ENCODE peak calls at places on chromosomes 1 and 21, in four cellular contexts. O, B, S and R are unnamed samples.
A peak's percentile ranks its signal among the peaks of the same experiment; 100 is the strongest.

GRCh38 chr1:169624122-169624521 is 5.8 kb downstream of the SELP start:
- DNase-seq in O (no peak), S (no peak), B (no peak), R (no peak)

GRCh38 chr1:209689484-209689883 is 14.3 kb downstream of the G0S2 start:
- DNase-seq in O (no peak), B (peak; percentile 46), S (no peak), R (no peak)

GRCh38 chr1:187038789-187039188 is 210.0 kb downstream of the PLA2G4A start:
- DNase-seq in S (no peak), B (peak; percentile 55), O (no peak), R (peak; percentile 33)

GRCh38 chr1:231934797-231935196 is 308.2 kb downstream of the DISC1 start:
- DNase-seq in S (no peak), O (no peak), B (peak; percentile 68), R (no peak)

GRCh38 chr21:44576025-44576420 is 2.5 kb downstream of the KRTAP10-4 start:
- DNase-seq in B (no peak), S (no peak), O (peak; percentile 33), R (no peak)

GRCh38 chr1:184792450-184792969 is 37.9 kb upstream of the EDEM3 start:
- DNase-seq in O (peak; percentile 80), S (peak; percentile 69), B (peak; percentile 96), R (peak; percentile 90)

GRCh38 chr1:176989023-176989422 is 175.5 kb downstream of the ASTN1 start:
- DNase-seq in S (no peak), B (peak; percentile 36), O (no peak), R (no peak)

GRCh38 chr1:193697105-193697762 is 510.8 kb upstream of the B3GALT2 start:
- DNase-seq in O (no peak), S (no peak), B (no peak), R (no peak)

GRCh38 chr1:204331847-204332487 is 27.8 kb downstream of the PLEKHA6 start:
- DNase-seq in O (no peak), B (no peak), S (no peak), R (no peak)

GRCh38 chr1:183355797-183356196 is 62.4 kb downstream of the NMNAT2 start:
- DNase-seq in S (no peak), O (no peak), B (no peak), R (no peak)

GRCh38 chr1:53553734-53554509 is 94.7 kb downstream of the DMRTB1 start:
- DNase-seq in S (no peak), B (no peak), O (peak; percentile 6), R (no peak)

GRCh38 chr21:44415073-44416025 is 40.0 kb upstream of the LRRC3 start:
- DNase-seq in B (no peak), O (no peak), S (no peak), R (no peak)

GRCh38 chr1:58695206-58695605 is 4.7 kb downstream of the MYSM1 start:
- DNase-seq in B (no peak), O (no peak), S (no peak), R (no peak)

GRCh38 chr1:29758764-29759499 is 522.6 kb downstream of the PTPRU start:
- DNase-seq in S (no peak), B (no peak), O (no peak), R (no peak)

GRCh38 chr1:59484090-59484489 is 187.2 kb downstream of the FGGY start:
- DNase-seq in O (no peak), S (peak; percentile 61), B (peak; percentile 86), R (peak; percentile 78)

GRCh38 chr1:21344750-21345443 is 54.6 kb upstream of the ECE1 start:
- DNase-seq in O (peak; percentile 74), S (no peak), B (no peak), R (no peak)

GRCh38 chr1:207393610-207394009 is 60.5 kb upstream of the CR2 start:
- DNase-seq in O (no peak), B (peak; percentile 81), S (peak; percentile 27), R (peak; percentile 45)

GRCh38 chr21:19684328-19684727 is 1280.7 kb upstream of the TMPRSS15 start:
- DNase-seq in O (peak; percentile 16), B (no peak), S (no peak), R (no peak)

GRCh38 chr1:159873546-159873945 is 11.1 kb upstream of the VSIG8 start:
- DNase-seq in S (no peak), O (no peak), B (no peak), R (no peak)

GRCh38 chr1:20074046-20074724 is 4.2 kb downstream of the PLA2G5 start:
- DNase-seq in O (no peak), S (no peak), B (no peak), R (no peak)

GRCh38 chr1:11858968-11859871 is 475 bp upstream of the NPPB start:
- DNase-seq in B (peak; percentile 74), O (peak; percentile 90), S (no peak), R (peak; percentile 13)

GRCh38 chr1:155305881-155306391 is 2.7 kb upstream of the FDPS start:
- DNase-seq in B (peak; percentile 23), O (no peak), S (no peak), R (no peak)

GRCh38 chr1:218341325-218341724 is 3.8 kb upstream of the TGFB2 start:
- DNase-seq in S (no peak), B (no peak), O (no peak), R (no peak)

GRCh38 chr1:16122916-16123315 is 33.0 kb downstream of the EPHA2 start:
- DNase-seq in B (peak; percentile 76), O (no peak), S (no peak), R (peak; percentile 81)

GRCh38 chr1:220914283-220915116 is 35.3 kb downstream of the HLX start:
- DNase-seq in O (no peak), S (no peak), B (no peak), R (no peak)

DNA sequence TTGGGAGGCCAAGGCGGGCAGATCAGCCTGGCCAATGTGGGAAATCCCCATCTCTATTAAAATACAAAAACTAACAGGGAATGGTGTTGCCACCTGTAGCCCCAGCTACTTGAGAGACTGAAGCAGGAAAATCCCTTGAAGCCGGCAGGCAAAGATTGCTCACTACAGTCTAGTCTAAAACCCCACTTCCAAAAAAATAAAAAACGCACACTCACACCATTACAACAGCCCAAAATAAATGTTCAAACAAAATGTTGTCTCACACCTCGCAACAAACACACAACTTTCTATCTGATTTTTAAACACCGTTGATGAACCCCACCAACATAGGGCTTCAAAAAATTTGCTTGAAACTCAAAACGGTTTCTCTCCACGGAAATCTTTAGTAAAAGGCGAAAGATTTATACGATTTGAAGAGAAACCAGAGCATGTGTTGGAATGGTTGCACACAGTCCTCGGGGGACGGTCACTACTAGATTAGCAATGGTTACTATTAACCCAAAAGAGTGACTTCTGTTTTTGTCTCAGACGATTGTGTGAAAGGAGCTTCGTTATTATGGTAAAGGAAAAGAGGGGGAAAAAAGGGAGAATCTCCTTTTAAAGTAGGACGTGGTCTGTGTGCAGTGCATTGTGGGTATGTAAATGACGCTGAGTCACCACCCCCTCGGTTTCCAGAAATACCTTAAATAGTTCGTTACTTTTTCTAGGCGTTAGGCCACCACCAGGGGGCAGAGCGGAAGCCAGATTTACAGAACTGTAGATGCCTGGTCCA is at the start of gene RNU5D-1:
- DNase-seq in B (peak; percentile 98), O (peak; percentile 95), S (peak; percentile 99), R (peak; percentile 95)
- H3K4me3 ChIP-seq in B (peak within 1 kb of the TSS; percentile 40), O (peak within 1 kb of the TSS; percentile 45), S (peak within 1 kb of the TSS; percentile 38), R (no peak within 1 kb of the TSS)

DNA sequence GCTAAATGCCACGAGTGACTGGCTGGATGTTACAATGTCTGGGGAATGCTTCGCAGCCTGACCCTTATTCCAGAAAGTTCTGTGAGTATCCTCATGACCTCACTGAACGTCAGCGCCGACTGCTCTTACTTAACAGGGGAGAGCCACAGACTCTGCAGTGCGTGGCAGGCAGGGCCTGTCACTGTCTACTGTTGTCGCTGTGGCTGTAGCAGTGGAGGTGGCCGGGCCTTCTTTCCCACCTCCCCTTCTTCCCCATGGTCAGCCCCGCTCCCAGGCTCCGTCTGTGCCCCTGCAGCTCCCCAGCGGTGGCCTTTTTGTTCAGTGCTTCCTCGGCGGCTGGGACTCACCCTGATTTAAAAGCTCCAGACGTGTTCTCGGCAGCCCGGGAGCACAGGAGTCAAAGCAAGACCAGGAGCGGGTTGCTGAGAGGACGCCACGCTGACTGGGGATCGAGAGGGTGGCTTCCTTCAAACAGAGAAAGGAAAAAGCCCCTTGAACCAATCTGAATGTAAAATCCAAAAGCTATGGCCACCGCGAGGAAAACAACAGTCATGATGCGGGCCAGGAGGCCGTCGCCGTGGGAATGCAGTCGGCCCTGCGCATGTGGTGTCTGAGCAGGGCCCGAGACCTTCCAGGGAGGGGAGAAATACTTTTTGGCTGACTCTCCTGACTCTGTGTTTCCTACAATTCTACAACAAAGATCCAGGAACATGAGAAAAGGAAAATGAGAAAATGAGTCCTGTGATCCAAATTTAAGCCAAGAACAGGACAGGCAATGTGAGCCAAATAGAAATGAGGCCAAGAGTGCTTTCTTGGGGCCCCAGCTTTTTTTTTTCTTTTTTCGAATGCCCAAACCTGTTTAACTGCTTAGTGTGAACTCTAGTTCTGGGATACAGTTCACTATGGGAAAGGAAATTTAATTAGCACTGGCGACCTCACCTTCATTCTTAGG is 52.5 kb upstream of the TARBP1 start:
- DNase-seq in B (peak; percentile 96), S (no peak), O (peak; percentile 86), R (peak; percentile 68)
- H3K4me3 ChIP-seq in B (peak overlapping the region; percentile 42), S (no peak overlapping the region), O (peak overlapping the region; percentile 17), R (no peak overlapping the region)

DNA sequence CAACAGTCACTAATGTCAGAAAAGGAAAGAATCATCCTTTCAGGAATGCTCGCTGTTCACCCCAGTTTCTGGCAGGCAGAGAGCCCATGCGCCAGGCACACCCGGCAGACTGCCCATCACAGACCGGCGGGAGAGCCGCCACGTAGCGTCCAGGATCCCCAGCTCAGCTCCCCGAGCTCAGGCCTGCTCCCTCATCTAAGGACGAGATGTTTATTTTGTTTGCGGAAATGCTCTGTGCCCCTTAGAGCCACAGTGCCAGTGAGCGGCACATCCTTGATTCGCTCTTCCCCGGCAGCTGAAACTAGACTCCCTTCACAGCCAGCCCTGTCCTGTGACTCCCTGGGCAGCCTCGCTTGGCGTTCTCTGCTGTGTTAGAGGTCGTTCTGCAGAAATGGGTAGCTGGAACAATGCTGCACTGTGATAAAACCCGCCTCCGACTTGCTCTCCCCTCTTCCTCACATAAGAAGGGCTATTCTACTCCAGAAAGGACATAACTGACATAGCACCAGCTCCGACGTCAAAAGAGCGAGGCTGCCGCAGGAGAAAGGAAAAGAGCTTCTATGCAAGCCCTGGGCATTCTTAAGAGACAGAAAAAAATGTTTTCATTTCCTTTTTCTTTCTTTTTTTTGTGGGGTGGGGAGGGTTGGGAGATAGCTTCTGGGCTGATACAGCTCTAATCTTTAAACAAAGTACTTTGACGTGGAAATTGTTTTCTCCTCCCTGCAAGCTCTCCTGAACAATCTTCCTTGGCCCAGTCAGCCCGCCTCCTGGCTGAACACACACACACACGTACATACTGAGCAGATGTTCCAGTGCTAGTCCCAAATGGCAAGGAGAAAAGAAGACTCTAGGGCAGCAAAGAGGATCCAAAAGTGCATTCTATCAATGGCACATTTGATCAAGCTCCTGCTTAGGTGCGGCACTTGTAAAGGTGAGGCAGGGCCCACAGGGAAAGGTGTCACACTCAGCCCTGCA is 37.2 kb downstream of the MRAP start:
- DNase-seq in O (no peak), B (peak; percentile 34), S (no peak), R (no peak)
- H3K4me3 ChIP-seq in O (no peak overlapping the region), B (no peak overlapping the region), S (no peak overlapping the region), R (no peak overlapping the region)

GRCh38 chr1:119617751-119618691 is 30.0 kb downstream of the ZNF697 start:
- DNase-seq in O (peak; percentile 71), B (peak; percentile 25), S (no peak), R (no peak)

GRCh38 chr1:119611701-119612113 is 36.4 kb downstream of the ZNF697 start:
- DNase-seq in S (peak; percentile 38), O (peak; percentile 86), B (peak; percentile 46), R (no peak)

DNA sequence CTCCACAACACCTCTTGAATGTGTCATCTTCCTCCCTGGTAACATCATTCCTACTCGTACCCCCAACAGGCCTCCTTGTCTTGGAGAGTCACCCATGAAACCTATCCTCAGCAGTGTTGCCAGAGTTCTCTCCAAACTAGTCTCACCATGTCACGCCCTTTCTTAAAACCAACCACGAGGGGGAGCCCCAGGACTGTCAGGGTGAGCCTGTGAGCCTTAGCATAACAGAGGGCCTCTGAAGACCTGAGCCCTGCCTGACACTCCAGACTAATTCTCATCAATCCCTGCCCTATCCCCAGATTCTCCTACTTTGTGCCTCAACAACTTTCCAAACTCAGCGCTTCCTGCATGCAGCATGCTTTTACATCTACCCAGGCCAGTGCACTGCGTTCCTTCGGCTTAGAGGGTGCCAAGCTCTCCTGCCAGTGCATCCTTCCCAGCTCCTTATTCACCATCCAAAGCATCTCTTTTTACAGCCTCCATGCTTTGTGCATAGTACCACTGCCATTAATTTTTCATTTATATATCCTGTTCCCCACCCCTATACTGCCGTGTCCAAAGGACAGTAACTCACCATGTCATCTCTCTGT is 34.2 kb downstream of the ZNF697 start:
- DNase-seq in O (peak; percentile 91), S (peak; percentile 69), B (peak; percentile 93), R (peak; percentile 86)
- H3K4me3 ChIP-seq in O (no peak overlapping the region), S (no peak overlapping the region), B (no peak overlapping the region), R (no peak overlapping the region)